ENCODE peak calls at places on chromosomes 7 and 10, in five cellular contexts. O, D, K, T and S are unnamed samples.

GRCh38 chr10:93844979-93845626 is 48.7 kb upstream of the SLC35G1 start:
- DNase-seq in O (no peak), D (no peak), K (no peak), T (no peak), S (no peak)

GRCh38 chr10:48670978-48671913 is 13.4 kb upstream of the WDFY4 start:
- DNase-seq in O (no peak), D (no peak), K (no peak), T (no peak), S (no peak)

GRCh38 chr7:130894146-130895005 is 160.4 kb upstream of the KLF14 start:
- DNase-seq in O (no peak), D (peak), K (peak), T (peak), S (no peak)

GRCh38 chr7:51471199-51472016 is 154.8 kb upstream of the COBL start:
- DNase-seq in O (no peak), D (no peak), K (no peak), T (no peak), S (no peak)

GRCh38 chr7:36967387-36967786 is 243.1 kb upstream of the AOAH start:
- DNase-seq in O (peak), D (no peak), K (peak), T (peak), S (peak)

GRCh38 chr10:122553341-122553740 is 7.2 kb upstream of the DMBT1 start:
- DNase-seq in O (no peak), D (no peak), K (no peak), T (peak), S (no peak)

GRCh38 chr7:75820688-75821087 is 7.1 kb upstream of the CCL24 start:
- DNase-seq in O (no peak), D (no peak), K (no peak), T (no peak), S (no peak)

GRCh38 chr10:8069627-8070026 is 15.1 kb downstream of the GATA3 start:
- DNase-seq in O (peak), D (no peak), K (no peak), T (no peak), S (no peak)

GRCh38 chr10:52322323-52322722 is 8.2 kb downstream of the DKK1 start:
- DNase-seq in O (no peak), D (no peak), K (no peak), T (no peak), S (no peak)

GRCh38 chr10:30215631-30216030 is 133.4 kb downstream of the MTPAP start:
- DNase-seq in O (peak), D (no peak), K (peak), T (peak), S (no peak)

GRCh38 chr10:62230344-62231138 is 38.1 kb downstream of the RTKN2 start:
- DNase-seq in O (peak), D (no peak), K (no peak), T (peak), S (no peak)

GRCh38 chr7:143882611-143883078 is 19.3 kb downstream of the TCAF1 start:
- DNase-seq in O (peak), D (peak), K (peak), T (peak), S (peak)

DNA sequence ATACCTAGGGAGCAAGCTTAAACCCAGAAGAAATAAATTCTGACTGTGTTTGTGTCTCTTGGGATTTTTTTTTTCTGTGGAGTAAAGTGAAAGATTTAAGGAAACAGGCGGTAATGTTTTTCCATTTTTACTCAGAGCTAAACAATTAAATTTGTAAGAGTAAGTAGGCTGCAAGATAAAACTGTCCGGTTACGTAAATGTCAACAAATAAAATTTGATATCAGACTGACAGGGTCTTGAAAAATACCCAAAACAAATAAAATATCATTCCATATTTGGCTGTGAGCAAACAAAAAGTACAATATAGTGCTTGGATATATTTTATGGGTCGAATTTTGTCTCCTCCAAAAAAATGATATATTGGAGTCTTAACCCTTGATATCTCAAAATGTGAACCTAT is 217.6 kb downstream of the PCLO start:
- DNase-seq in O (no peak), D (no peak), K (no peak), T (no peak), S (no peak)
- TF ChIP-seq CTCF in O (no peak), D (no peak), K (no peak), T (no peak), S (no peak)

DNA sequence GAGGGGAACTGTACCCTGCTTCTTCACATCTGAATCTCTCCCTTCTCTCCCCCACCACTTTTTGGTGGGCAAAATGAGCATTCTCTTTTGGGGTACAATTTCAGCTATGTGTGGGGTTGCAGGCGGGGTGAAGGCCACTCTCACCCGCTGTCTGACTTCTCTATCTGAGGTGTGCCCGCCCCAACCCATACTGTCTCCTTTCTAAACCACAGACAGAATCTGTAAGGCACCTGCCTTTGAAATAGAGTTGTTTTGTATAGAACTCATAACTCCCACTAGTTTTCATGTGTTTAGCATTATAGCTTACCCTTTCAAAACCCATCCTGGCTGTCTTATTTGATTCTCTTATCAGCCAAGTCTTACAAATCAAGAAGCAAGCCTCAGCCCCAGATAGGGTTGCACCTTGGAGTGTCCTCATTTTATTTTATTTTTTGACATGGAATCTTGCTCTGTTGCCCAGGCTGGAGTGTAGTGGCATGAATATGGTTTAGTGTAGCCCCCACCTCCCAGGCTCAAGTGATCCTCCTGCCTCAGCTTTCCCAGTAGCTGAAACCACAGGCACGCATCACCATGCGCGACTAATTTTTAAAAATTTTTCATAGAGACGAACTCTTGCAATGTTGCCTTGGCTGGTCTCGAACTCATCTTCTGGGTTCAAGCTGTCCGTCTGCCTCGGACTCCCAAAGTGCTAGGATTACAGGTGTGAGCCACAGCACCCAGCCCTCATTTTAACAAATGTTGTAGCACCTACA is 11.9 kb downstream of the TSPAN14 start:
- DNase-seq in O (no peak), D (no peak), K (no peak), T (no peak), S (no peak)
- H3K4me3 ChIP-seq in O (no peak), D (peak), K (no peak), T (no peak), S (no peak)

DNA sequence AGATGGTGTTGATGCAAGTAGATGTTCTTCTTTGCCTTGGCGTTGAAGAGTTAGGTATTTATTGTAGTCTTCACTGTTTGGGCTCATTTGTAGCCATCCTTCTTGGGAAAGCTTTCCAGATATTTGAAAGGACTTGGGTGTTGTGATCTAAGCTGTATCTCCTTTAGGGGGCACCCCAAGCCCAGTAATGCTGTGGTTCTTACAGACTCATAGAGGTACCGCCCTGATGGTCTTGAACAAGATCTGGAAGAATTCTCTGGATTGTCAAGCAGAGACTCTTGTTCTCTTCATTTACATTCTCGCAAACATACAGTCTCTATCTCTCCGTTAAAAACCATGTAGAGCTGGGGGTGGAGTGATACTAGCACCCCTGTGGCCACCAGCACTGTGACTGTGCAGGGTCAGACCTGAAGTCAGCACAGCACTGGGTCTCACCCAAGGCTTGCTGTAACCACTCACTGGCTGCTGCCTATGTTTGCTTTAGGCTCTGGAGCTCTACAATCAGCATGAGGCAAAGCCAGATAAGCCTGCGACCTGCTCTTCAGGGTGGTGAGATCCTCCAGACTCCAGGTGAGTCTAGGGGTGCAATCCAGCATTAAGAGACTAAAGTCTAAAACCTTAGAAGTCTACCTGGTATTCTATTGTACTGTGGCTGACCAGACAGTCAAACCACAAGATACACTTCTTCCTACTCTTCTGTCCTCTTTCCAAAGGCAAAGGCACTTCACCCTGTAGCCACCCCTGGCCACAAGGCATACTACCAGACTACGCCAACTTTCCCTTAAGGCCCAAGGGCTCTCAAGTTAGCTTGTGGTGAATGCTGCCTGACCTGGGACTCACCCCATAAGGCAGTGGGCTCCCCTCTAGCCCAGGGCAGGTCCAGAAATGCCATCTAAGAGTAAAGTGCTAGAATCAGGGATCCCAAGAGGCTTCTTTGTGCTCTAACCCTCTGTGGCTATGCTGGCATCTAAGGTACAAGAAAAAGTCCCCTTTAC is 209.7 kb upstream of the TMEM196 start:
- DNase-seq in O (peak), D (peak), K (peak), T (peak), S (peak)
- TF ChIP-seq CTCF in O (peak), D (no peak), K (peak), T (peak), S (peak)

DNA sequence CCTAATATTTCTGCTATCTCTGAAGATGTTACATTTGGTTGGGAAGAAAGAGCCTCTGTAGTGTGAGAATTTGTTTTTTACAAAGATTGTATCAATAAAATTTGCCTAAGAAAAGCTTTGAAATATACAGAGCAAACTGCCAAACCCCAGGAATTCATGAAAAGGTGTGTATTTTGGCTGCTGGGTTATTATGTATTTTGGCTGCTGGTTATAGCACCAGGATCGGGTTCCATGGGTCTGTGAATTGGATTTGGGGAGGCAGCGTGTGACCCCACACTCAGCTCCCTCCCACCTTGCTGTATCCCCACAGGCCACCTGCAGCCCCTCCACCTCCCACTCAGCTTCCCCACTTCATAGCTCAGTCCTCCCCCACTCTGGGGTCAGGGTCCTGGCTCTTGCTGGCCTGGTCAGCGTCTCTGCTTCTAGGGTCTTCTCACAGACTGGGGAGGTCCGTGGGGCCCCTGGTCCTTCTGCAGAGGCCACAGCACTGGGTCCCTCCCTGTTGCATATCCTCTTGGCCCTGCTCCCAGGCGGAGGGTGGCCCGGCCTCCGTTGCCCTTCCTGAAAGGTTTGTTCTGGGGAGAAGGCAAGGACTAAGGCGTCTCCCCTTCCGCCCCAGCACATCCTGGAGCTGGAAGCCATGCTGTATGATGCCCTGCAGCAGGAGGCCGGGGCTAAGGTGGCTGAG is 24.0 kb upstream of the DPYSL4 start:
- DNase-seq in O (no peak), D (no peak), K (peak), T (no peak), S (no peak)
- H3K4me3 ChIP-seq in O (no peak), D (no peak), K (no peak), T (no peak), S (no peak)

GRCh38 chr7:70504254-70504653 is 627.7 kb upstream of the GALNT17 start:
- DNase-seq in O (no peak), D (no peak), K (no peak), T (no peak), S (no peak)

GRCh38 chr7:70505468-70505867 is 626.5 kb upstream of the GALNT17 start:
- DNase-seq in O (no peak), D (no peak), K (no peak), T (no peak), S (no peak)

GRCh38 chr7:70502117-70502516 is 629.8 kb upstream of the GALNT17 start:
- DNase-seq in O (no peak), D (no peak), K (no peak), T (no peak), S (no peak)

GRCh38 chr7:70505886-70506285 is 626.1 kb upstream of the GALNT17 start:
- DNase-seq in O (no peak), D (no peak), K (no peak), T (no peak), S (no peak)

GRCh38 chr7:70506463-70506862 is 625.5 kb upstream of the GALNT17 start:
- DNase-seq in O (no peak), D (no peak), K (no peak), T (no peak), S (no peak)
- TF ChIP-seq CTCF in O (no peak), D (no peak), K (no peak), T (no peak), S (no peak)